ENCODE peak calls at places on chromosomes 16 and 17, in four cellular contexts. E is D721Med, C is A549, O is right lobe of liver. P is an unnamed sample.

GRCh38 chr17:68514809-68515208 is 2.6 kb downstream of the PRKAR1A start:
- DNase-seq in E (no peak), C (peak), O (no peak), P (no peak)

GRCh38 chr16:28591355-28591754 is 5.5 kb downstream of the SULT1A2 start:
- DNase-seq in E (no peak), C (no peak), O (no peak), P (no peak)

GRCh38 chr16:6690741-6691140 is 641.9 kb upstream of the RBFOX1 start:
- DNase-seq in E (no peak), C (no peak), O (no peak), P (no peak)

GRCh38 chr16:87093804-87094203 is 223.4 kb downstream of the C16orf95 start:
- DNase-seq in E (no peak), C (no peak), O (no peak), P (no peak)

GRCh38 chr17:40084477-40084876 is 15.9 kb downstream of the NR1D1 start:
- DNase-seq in E (no peak), C (no peak), O (no peak), P (no peak)

GRCh38 chr16:70441406-70441990 is 2.6 kb upstream of the ST3GAL2 start:
- DNase-seq in E (no peak), C (no peak), O (no peak), P (no peak)

GRCh38 chr17:64278614-64279013 is 15.6 kb upstream of the TEX2 start:
- DNase-seq in E (no peak), C (peak), O (no peak), P (peak)

GRCh38 chr17:16377804-16378400 is 3.0 kb upstream of the UBB start:
- DNase-seq in E (no peak), C (peak), O (no peak), P (no peak)

GRCh38 chr16:72989203-72989991 is 58.5 kb downstream of the ZFHX3 start:
- DNase-seq in E (no peak), C (no peak), O (no peak), P (no peak)

GRCh38 chr17:76104140-76104895 is 731 bp upstream of the EXOC7 start:
- DNase-seq in E (no peak), C (no peak), O (no peak), P (no peak)

GRCh38 chr16:66774981-66775380 is 23.6 kb upstream of the DYNC1LI2 start:
- DNase-seq in E (no peak), C (no peak), O (no peak), P (no peak)

GRCh38 chr17:53353919-53354351 is 468.8 kb upstream of the KIF2B start:
- DNase-seq in E (no peak), C (no peak), O (no peak), P (no peak)

GRCh38 chr16:89722392-89723278 is 1.3 kb downstream of the ZNF276 start:
- DNase-seq in E (no peak), C (peak), O (peak), P (no peak)

GRCh38 chr17:7589891-7590611 is at the start of gene SOX15:
- DNase-seq in E (no peak), C (no peak), O (no peak), P (no peak)

GRCh38 chr16:22232277-22233049 is 26.4 kb downstream of the EEF2K start:
- DNase-seq in E (no peak), C (peak), O (peak), P (no peak)

GRCh38 chr17:62627904-62628603 is 584 bp downstream of the MRC2 start:
- DNase-seq in E (no peak), C (peak), O (no peak), P (no peak)

GRCh38 chr17:5793899-5794298 is 209.6 kb upstream of the NLRP1 start:
- DNase-seq in E (no peak), C (no peak), O (no peak), P (peak)

GRCh38 chr17:66468241-66469087 is 166.1 kb downstream of the PRKCA start:
- DNase-seq in E (no peak), C (peak), O (no peak), P (no peak)

GRCh38 chr17:78561166-78561565 is 16.0 kb downstream of the DNAH17 start:
- DNase-seq in E (no peak), C (no peak), O (no peak), P (no peak)

GRCh38 chr16:22388101-22388644 is 13.8 kb upstream of the CDR2 start:
- DNase-seq in E (no peak), C (no peak), O (no peak), P (no peak)

GRCh38 chr17:17982796-17983195 is 10.1 kb downstream of the DRC3 start:
- DNase-seq in E (no peak), C (no peak), O (no peak), P (no peak)

GRCh38 chr17:39139137-39139516 is 12.3 kb downstream of the PLXDC1 start:
- DNase-seq in E (no peak), C (no peak), O (no peak), P (no peak)

GRCh38 chr17:17119106-17119505 is 76.8 kb downstream of the MPRIP start:
- DNase-seq in E (no peak), C (no peak), O (peak), P (no peak)

GRCh38 chr17:68909066-68909465 is 46.1 kb downstream of the ABCA8 start:
- DNase-seq in E (no peak), C (peak), O (no peak), P (no peak)

GRCh38 chr17:29709861-29710849 is 87.4 kb upstream of the CORO6 start:
- DNase-seq in E (no peak), C (no peak), O (no peak), P (no peak)

GRCh38 chr17:1469231-1469852 is 13.3 kb upstream of the CRK start:
- DNase-seq in E (no peak), C (peak), O (no peak), P (no peak)

GRCh38 chr17:66952031-66952524 is 12.4 kb upstream of the CACNG4 start:
- DNase-seq in E (no peak), C (peak), O (peak), P (no peak)

GRCh38 chr16:86611517-86611840 is 33.1 kb downstream of the FOXL1 start:
- DNase-seq in E (no peak), C (no peak), O (no peak), P (no peak)

GRCh38 chr17:78726471-78727010 is 55.5 kb downstream of the CYTH1 start:
- DNase-seq in E (no peak), C (no peak), O (no peak), P (no peak)

GRCh38 chr17:41456206-41456605 is 11.0 kb downstream of the KRT32 start:
- DNase-seq in E (no peak), C (peak), O (no peak), P (no peak)
- TF ChIP-seq CTCF in E (no peak), C (no peak), O (no peak), P (no peak)

GRCh38 chr17:74758846-74759163 is 10.4 kb downstream of the NHERF1 start:
- DNase-seq in E (no peak), C (no peak), O (no peak), P (no peak)
- TF ChIP-seq CTCF in E (no peak), C (no peak), O (no peak), P (no peak)

GRCh38 chr16:75697571-75697970 is 3.7 kb downstream of the DUXB start:
- DNase-seq in E (no peak), C (no peak), O (no peak), P (no peak)

GRCh38 chr16:75701361-75701760 is at the start of gene DUXB:
- DNase-seq in E (no peak), C (no peak), O (no peak), P (no peak)

DNA sequence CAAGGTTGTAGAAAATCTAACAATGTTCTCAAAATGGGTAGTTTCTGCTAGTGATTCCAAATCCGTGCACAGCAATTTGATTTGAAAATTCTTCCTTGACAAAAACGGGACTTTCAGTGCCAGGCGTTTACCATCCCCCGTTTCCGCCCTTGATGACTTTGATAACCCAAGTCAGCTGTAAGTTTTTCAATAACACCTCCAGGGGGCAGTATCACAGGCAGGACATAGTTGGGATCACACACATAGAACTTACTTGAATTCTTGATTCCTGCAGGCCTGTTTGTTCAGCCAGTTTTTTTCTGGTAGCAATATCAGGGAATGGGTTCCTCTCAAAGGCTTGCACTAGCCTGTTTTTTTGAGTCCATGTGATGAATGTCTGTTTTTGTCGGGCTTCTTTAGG is 5.6 kb downstream of the DUXB start:
- DNase-seq in E (no peak), C (peak), O (no peak), P (no peak)
- TF ChIP-seq CTCF in E (no peak), C (peak), O (no peak), P (no peak)

GRCh38 chr16:11254913-11255736 is 879 bp downstream of the SOCS1 start:
- DNase-seq in E (no peak), C (peak), O (peak), P (peak)
- TF ChIP-seq CTCF in E (no peak), C (no peak), O (no peak), P (no peak)

GRCh38 chr17:31512104-31512740 is 120.7 kb downstream of the RAB11FIP4 start:
- DNase-seq in E (no peak), C (no peak), O (no peak), P (no peak)
- TF ChIP-seq CTCF in E (no peak), C (no peak), O (no peak), P (no peak)